ENCODE peak calls at places on chromosomes 12 and 14, in five cellular contexts. T is CD8-positive, alpha-beta memory T cell; M is T-helper 9 cell; G is fibroblast of mammary gland; B is endothelial cell. F is an unnamed sample.

GRCh38 chr12:108860443-108860842 is 3.1 kb upstream of the SSH1 start:
- DNase-seq in T (no peak), M (no peak), G (no peak), B (no peak), F (no peak)

GRCh38 chr14:55540847-55541773 is 38.9 kb upstream of the KTN1 start:
- DNase-seq in T (no peak), M (no peak), G (peak), B (no peak), F (no peak)

GRCh38 chr12:110171186-110171538 is 47.0 kb downstream of the IFT81 start:
- DNase-seq in T (no peak), M (no peak), G (no peak), B (no peak), F (no peak)

GRCh38 chr12:3218150-3218845 is 141.1 kb downstream of the TSPAN9 start:
- DNase-seq in T (no peak), M (no peak), G (peak), B (no peak), F (no peak)

GRCh38 chr12:95339086-95339788 is 121.6 kb downstream of the VEZT start:
- DNase-seq in T (no peak), M (no peak), G (peak), B (no peak), F (no peak)

GRCh38 chr12:42564540-42564939 is 25.0 kb downstream of the PRICKLE1 start:
- DNase-seq in T (no peak), M (no peak), G (no peak), B (no peak), F (no peak)

GRCh38 chr12:106840217-106840616 is 65.7 kb downstream of the RIC8B start:
- DNase-seq in T (no peak), M (no peak), G (peak), B (no peak), F (no peak)

GRCh38 chr12:69415471-69416275 is 54.5 kb upstream of the FRS2 start:
- DNase-seq in T (no peak), M (no peak), G (peak), B (peak), F (no peak)

GRCh38 chr12:30152705-30153104 is 369.0 kb upstream of the TMTC1 start:
- DNase-seq in T (no peak), M (no peak), G (no peak), B (no peak), F (no peak)

GRCh38 chr12:77167801-77168200 is 102.4 kb upstream of the E2F7 start:
- DNase-seq in T (no peak), M (no peak), G (peak), B (no peak), F (no peak)

GRCh38 chr12:115407036-115407435 is 723.1 kb upstream of the TBX3 start:
- DNase-seq in T (no peak), M (no peak), G (no peak), B (no peak), F (no peak)

GRCh38 chr12:2615665-2616387 is 178.9 kb upstream of the FKBP4 start:
- DNase-seq in T (no peak), M (no peak), G (peak), B (no peak), F (no peak)

GRCh38 chr12:15856097-15856982 is 25.8 kb upstream of the STRAP start:
- DNase-seq in T (peak), M (peak), G (peak), B (peak), F (no peak)

GRCh38 chr14:103071544-103072251 is 12.3 kb upstream of the LBHD2 start:
- DNase-seq in T (no peak), M (no peak), G (no peak), B (no peak), F (no peak)

GRCh38 chr12:45349911-45350310 is 134.0 kb downstream of the ANO6 start:
- DNase-seq in T (no peak), M (no peak), G (peak), B (no peak), F (no peak)

GRCh38 chr12:109433618-109434017 is 43.5 kb downstream of the KCTD10 start:
- DNase-seq in T (no peak), M (no peak), G (peak), B (peak), F (no peak)

GRCh38 chr12:6355491-6356373 is 13.9 kb upstream of the TNFRSF1A start:
- DNase-seq in T (no peak), M (no peak), G (no peak), B (no peak), F (no peak)

GRCh38 chr12:65609359-65609771 is 214.9 kb upstream of the HMGA2 start:
- DNase-seq in T (no peak), M (no peak), G (peak), B (no peak), F (no peak)

GRCh38 chr12:47867496-47867941 is 37.3 kb downstream of the VDR start:
- DNase-seq in T (no peak), M (no peak), G (peak), B (no peak), F (no peak)

GRCh38 chr14:99966030-99966429 is 99.2 kb upstream of the EVL start:
- DNase-seq in T (no peak), M (no peak), G (no peak), B (no peak), F (no peak)

GRCh38 chr14:74141703-74142102 is 56.9 kb downstream of the LIN52 start:
- DNase-seq in T (no peak), M (no peak), G (peak), B (no peak), F (no peak)

GRCh38 chr12:111066744-111067437 is 146.5 kb upstream of the MYL2 start:
- DNase-seq in T (no peak), M (no peak), G (peak), B (no peak), F (no peak)

GRCh38 chr12:10672231-10672868 is 1.5 kb downstream of the STYK1 start:
- DNase-seq in T (peak), M (no peak), G (no peak), B (no peak), F (no peak)

GRCh38 chr14:21525995-21526671 is at the start of gene SALL2:
- DNase-seq in T (peak), M (peak), G (peak), B (peak), F (peak)

GRCh38 chr12:116689586-116689985 is 48.3 kb downstream of the SPRING1 start:
- DNase-seq in T (no peak), M (no peak), G (no peak), B (no peak), F (no peak)

GRCh38 chr12:11486623-11487444 is 91.5 kb upstream of the PRB2 start:
- DNase-seq in T (peak), M (peak), G (peak), B (peak), F (peak)

GRCh38 chr14:52950898-52951729 is at the start of gene FERMT2:
- DNase-seq in T (peak), M (peak), G (peak), B (peak), F (no peak)

GRCh38 chr14:76208340-76208739 is 56.6 kb downstream of the GPATCH2L start:
- DNase-seq in T (no peak), M (no peak), G (no peak), B (no peak), F (no peak)

GRCh38 chr12:131491155-131491554 is 219.7 kb upstream of the SFSWAP start:
- DNase-seq in T (no peak), M (no peak), G (no peak), B (no peak), F (no peak)

GRCh38 chr12:21675641-21676040 is 18.0 kb upstream of the LDHB start:
- DNase-seq in T (no peak), M (no peak), G (no peak), B (no peak), F (no peak)

GRCh38 chr12:75438052-75438754 is 42.4 kb upstream of the GLIPR1 start:
- DNase-seq in T (no peak), M (peak), G (no peak), B (no peak), F (no peak)

F was measured in CD4-positive, alpha-beta T cell.